ENCODE peak calls at places on chromosome 20, in four cellular contexts. V is epithelial cell of esophagus, H is heart right ventricle, A is fibroblast of the aortic adventitia. O is an unnamed sample.

GRCh38 chr20:51104960-51105460 is 82.1 kb upstream of the KCNG1 start:
- DNase-seq in H (no peak), V (no peak), A (no peak), O (no peak)

GRCh38 chr20:24064092-24064491 is 75.5 kb upstream of the GGTLC1 start:
- DNase-seq in H (no peak), V (no peak), A (no peak), O (no peak)

GRCh38 chr20:2754426-2754825 is 46.0 kb downstream of the CPXM1 start:
- DNase-seq in V (no peak), A (no peak), H (no peak), O (no peak)

GRCh38 chr20:56359212-56360132 is 698 bp downstream of the FAM210B start:
- DNase-seq in V (peak), A (peak), H (peak), O (peak)

GRCh38 chr20:20837574-20838021 is 125.2 kb upstream of the RALGAPA2 start:
- DNase-seq in V (peak), H (peak), A (peak), O (peak)

GRCh38 chr20:10578607-10579006 is 95.2 kb downstream of the JAG1 start:
- DNase-seq in A (peak), H (no peak), V (peak), O (peak)

GRCh38 chr20:32224463-32224862 is 16.8 kb downstream of the POFUT1 start:
- DNase-seq in H (no peak), V (no peak), A (no peak), O (no peak)

GRCh38 chr20:1741309-1742048 is 83.9 kb upstream of the SIRPG start:
- DNase-seq in A (no peak), H (no peak), V (peak), O (no peak)

GRCh38 chr20:52076164-52076563 is 115.4 kb downstream of the ZFP64 start:
- DNase-seq in A (peak), H (no peak), V (no peak), O (peak)

GRCh38 chr20:4555188-4555893 is 166.4 kb upstream of the PRND start:
- DNase-seq in H (no peak), A (peak), V (peak), O (peak)

GRCh38 chr20:55103188-55103587 is 627.8 kb downstream of the DOK5 start:
- DNase-seq in A (no peak), H (no peak), V (no peak), O (no peak)

GRCh38 chr20:20207291-20207690 is 155.0 kb downstream of the CFAP61 start:
- DNase-seq in A (no peak), V (no peak), H (no peak), O (no peak)

GRCh38 chr20:3470627-3471396 is at the start of gene ATRN:
- DNase-seq in V (peak), A (peak), H (peak), O (peak)

GRCh38 chr20:32626859-32627636 is 41.9 kb upstream of the NOL4L start:
- DNase-seq in V (no peak), A (no peak), H (no peak), O (no peak)

GRCh38 chr20:32980131-32980941 is 23.9 kb downstream of the SUN5 start:
- DNase-seq in H (no peak), A (no peak), V (no peak), O (no peak)

GRCh38 chr20:1503564-1504227 is 12.5 kb upstream of the SIRPB2 start:
- DNase-seq in H (peak), V (peak), A (peak), O (peak)

GRCh38 chr20:8518878-8519277 is 386.8 kb downstream of the PLCB1 start:
- DNase-seq in V (no peak), H (no peak), A (no peak), O (no peak)

GRCh38 chr20:846894-847278 is 13.4 kb downstream of the FAM110A start:
- DNase-seq in H (peak), V (no peak), A (no peak), O (no peak)

GRCh38 chr20:17616480-17617211 is 46.8 kb downstream of the DSTN start:
- DNase-seq in V (no peak), A (no peak), H (no peak), O (no peak)

GRCh38 chr20:32982617-32983458 is 21.4 kb downstream of the SUN5 start:
- DNase-seq in V (no peak), A (no peak), H (peak), O (no peak)

GRCh38 chr20:31816221-31816620 is 2.9 kb upstream of the MYLK2 start:
- DNase-seq in H (no peak), A (no peak), V (no peak), O (no peak)

GRCh38 chr20:36147707-36148106 is 6.8 kb upstream of the EPB41L1 start:
- DNase-seq in H (no peak), A (peak), V (no peak), O (peak)

GRCh38 chr20:600736-601135 is 9.4 kb downstream of the TCF15 start:
- DNase-seq in H (no peak), V (no peak), A (no peak), O (no peak)

GRCh38 chr20:2865630-2866029 is 7.7 kb upstream of the PTPRA start:
- DNase-seq in A (no peak), V (no peak), H (no peak), O (no peak)

GRCh38 chr20:48288930-48289507 is 503.7 kb upstream of the SULF2 start:
- DNase-seq in V (peak), A (no peak), H (no peak), O (no peak)

GRCh38 chr20:38057351-38057972 is 23.9 kb downstream of the RPRD1B start:
- DNase-seq in A (peak), V (peak), H (peak), O (peak)

GRCh38 chr20:29689411-29690225 is 1567.8 kb upstream of the DEFB115 start:
- DNase-seq in A (no peak), V (no peak), H (peak), O (no peak)

GRCh38 chr20:55132523-55132922 is 657.1 kb downstream of the DOK5 start:
- DNase-seq in V (no peak), A (no peak), H (no peak), O (no peak)

GRCh38 chr20:38130687-38131587 is 34.1 kb downstream of the TGM2 start:
- DNase-seq in V (no peak), H (no peak), A (no peak), O (no peak)

GRCh38 chr20:19973920-19974620 is 43.1 kb upstream of the NAA20 start:
- DNase-seq in H (peak), V (peak), A (peak), O (peak)

GRCh38 chr20:11267762-11268335 is 594.0 kb upstream of the JAG1 start:
- DNase-seq in H (no peak), V (no peak), A (no peak), O (no peak)

GRCh38 chr20:16930656-16931055 is 182.5 kb downstream of the OTOR start:
- DNase-seq in H (no peak), A (no peak), V (no peak), O (no peak)

GRCh38 chr20:16240355-16240754 is 332.9 kb downstream of the KIF16B start:
- DNase-seq in H (no peak), A (no peak), V (no peak), O (no peak)

GRCh38 chr20:11274137-11274536 is 600.3 kb upstream of the JAG1 start:
- DNase-seq in H (no peak), V (peak), A (peak), O (peak)

GRCh38 chr20:64078934-64079272 is 415 bp downstream of the RGS19 start:
- DNase-seq in H (no peak), A (no peak), V (no peak), O (no peak)

GRCh38 chr20:10523438-10523837 is 88.3 kb downstream of the SLX4IP start:
- DNase-seq in A (no peak), V (peak), H (no peak), O (no peak)

GRCh38 chr20:3203315-3204123 is 963 bp downstream of the DDRGK1 start:
- DNase-seq in H (no peak), V (peak), A (peak), O (peak)

GRCh38 chr20:46670228-46670584 is 18.9 kb upstream of the SLC13A3 start:
- DNase-seq in V (no peak), H (no peak), A (no peak), O (no peak)

GRCh38 chr20:58116505-58116904 is 111.9 kb downstream of the ANKRD60 start:
- DNase-seq in A (no peak), V (no peak), H (no peak), O (no peak)
- TF ChIP-seq CTCF in A (no peak), V (no peak), H (no peak), O (no peak)

DNA sequence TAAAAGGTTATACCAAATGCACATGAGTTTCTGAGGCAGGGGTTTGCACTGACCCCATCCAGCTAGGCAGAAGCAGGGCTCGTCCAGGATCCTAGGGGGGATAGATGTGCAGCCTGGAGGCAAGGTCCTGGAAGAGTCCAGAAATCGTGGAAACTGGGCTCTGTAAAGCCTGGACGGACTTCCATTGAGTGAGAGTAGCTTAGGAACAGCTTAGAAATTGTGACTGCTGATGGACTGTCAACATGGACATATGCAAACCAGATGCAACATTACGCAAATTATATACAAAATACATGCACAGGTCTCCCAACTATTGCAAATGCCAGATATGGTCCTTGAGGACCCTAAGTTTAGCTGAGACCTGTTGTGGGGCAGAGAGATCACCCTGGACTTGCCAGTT is 4.7 kb upstream of the EMILIN3 start:
- DNase-seq in H (no peak), A (no peak), V (no peak), O (no peak)
- H3K4me3 ChIP-seq in H (no peak), A (no peak), V (no peak), O (no peak)

GRCh38 chr20:49515588-49515987 is 33.1 kb upstream of the KCNB1 start:
- DNase-seq in A (no peak), H (no peak), V (no peak), O (no peak)

GRCh38 chr20:49518576-49518975 is 36.1 kb upstream of the KCNB1 start:
- DNase-seq in H (no peak), A (peak), V (no peak), O (no peak)

GRCh38 chr20:49516916-49517315 is 34.4 kb upstream of the KCNB1 start:
- DNase-seq in H (no peak), V (no peak), A (no peak), O (no peak)

GRCh38 chr20:49519212-49519712 is 36.8 kb upstream of the KCNB1 start:
- DNase-seq in H (no peak), A (peak), V (no peak), O (no peak)

DNA sequence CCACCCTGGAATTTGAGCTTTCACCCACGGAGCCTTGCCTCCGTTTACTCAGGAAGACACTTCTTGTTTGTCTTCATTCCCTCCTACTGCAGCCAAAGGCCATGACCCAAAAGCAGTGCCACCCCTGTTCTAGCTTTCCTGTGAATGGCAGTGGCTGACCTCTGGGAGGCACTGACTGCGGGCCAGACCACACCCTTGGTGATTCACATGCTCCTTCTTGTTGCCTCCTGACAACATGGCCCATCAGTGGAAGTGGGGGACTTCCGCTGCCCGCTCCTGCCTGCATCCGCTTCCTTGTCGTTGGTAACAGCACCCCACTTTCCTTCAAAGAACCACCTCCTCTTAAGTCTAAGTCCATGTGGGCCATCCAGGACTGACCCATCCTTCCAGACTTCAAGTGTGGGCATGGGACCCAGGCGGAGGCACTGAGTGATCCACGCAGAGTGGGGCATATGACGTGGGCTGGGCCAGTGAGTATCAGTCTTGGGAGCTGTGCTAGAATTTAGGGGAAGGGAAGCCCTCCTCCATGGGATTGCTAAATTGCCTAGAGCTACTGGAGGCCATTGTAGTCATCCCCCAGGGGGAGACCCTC is 35.1 kb upstream of the KCNB1 start:
- DNase-seq in H (no peak), A (peak), V (peak), O (no peak)
- TF ChIP-seq CTCF in H (no peak), A (no peak), V (no peak), O (no peak)

DNA sequence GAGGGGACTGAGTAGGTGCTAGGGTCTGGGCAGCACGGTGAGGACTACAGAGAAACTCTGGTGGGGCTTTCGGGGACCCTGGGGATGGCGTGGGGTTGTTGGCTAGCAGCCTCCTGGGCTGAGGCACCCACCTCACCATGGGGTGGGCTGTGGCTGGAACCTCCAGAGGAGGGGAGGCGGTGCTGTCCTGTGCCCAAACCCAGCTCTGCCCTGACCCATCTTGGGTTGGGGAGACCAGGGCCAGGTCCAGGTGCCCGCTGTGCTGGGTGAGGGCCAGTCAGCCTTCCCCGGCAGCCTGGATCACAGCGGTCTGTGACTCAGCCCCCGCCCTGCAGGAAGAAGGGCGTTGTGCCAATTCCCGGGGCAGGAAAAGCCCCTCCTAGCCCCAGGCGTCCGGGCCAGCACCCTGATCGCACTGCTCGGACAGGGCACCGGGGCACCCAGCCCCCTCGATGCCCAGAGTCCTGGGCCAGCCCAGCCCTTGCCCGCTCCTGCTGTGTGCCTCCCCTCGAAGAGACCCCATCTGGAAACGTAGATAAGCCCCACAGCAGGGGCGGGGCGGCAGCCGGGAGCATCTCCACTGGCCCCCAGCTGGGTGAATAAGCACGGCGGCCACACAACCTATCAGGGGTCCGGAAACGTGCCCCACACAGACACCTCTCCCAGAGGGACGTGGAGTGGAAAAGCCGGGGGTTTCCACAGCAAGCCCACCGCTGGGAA is 10.0 kb downstream of the LAMA5 start:
- DNase-seq in H (peak), A (peak), V (peak), O (peak)
- H3K4me3 ChIP-seq in H (peak), A (peak), V (no peak), O (no peak)

GRCh38 chr20:60236613-60237012 is 278.4 kb downstream of the CDH26 start:
- DNase-seq in A (no peak), V (no peak), H (no peak), O (no peak)
- TF ChIP-seq CTCF in A (no peak), V (no peak), H (no peak), O (no peak)

DNA sequence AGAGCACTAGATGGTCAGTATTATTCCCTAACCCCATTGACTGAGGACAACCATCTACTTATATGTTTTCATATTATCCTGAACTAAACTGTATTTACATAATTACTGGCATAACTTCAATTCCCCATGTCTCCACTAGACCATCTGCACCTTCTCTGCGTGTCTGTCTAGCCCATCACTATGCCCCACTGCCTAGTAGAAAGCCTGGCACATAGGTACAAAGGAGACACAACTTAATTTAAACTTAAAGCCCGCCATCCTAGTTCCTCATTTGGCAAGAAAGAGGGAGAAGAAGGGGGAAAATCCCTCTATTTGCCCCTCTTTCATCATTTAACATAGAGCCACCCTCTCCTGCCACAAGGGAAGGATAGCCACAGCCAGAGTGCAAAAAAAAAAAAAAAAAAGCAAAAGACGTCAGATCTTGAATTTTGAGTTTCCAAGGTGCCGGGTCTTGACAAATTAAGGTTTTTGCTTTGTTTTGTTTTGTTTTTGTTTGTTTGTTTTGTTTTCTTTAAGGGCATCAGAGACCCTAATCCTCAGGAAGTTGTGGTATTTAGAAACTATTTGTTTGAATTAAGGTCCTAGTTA is 1.8 kb downstream of the PKIG start:
- DNase-seq in A (no peak), H (no peak), V (no peak), O (no peak)
- H3K4me3 ChIP-seq in A (peak), H (peak), V (no peak), O (no peak)

GRCh38 chr20:40961686-40962640 is 66.7 kb upstream of the TOP1 start:
- DNase-seq in H (no peak), A (peak), V (no peak), O (peak)
- TF ChIP-seq CTCF in H (no peak), A (no peak), V (no peak), O (no peak)

GRCh38 chr20:34559311-34560140 is 1.0 kb downstream of the MAP1LC3A start:
- DNase-seq in H (peak), A (no peak), V (no peak), O (no peak)

GRCh38 chr20:34560141-34560523 is 1.6 kb downstream of the MAP1LC3A start:
- DNase-seq in H (no peak), A (no peak), V (no peak), O (no peak)

GRCh38 chr20:34558320-34559202 is at the start of gene MAP1LC3A:
- DNase-seq in V (peak), H (peak), A (peak), O (peak)

GRCh38 chr20:34560614-34561013 is 2.1 kb downstream of the MAP1LC3A start:
- DNase-seq in A (no peak), H (no peak), V (no peak), O (no peak)

GRCh38 chr20:34557936-34558319 is 590 bp upstream of the MAP1LC3A start:
- DNase-seq in V (no peak), H (no peak), A (no peak), O (peak)
- H3K4me3 ChIP-seq in V (peak), H (peak), A (peak), O (peak)

O was measured in astrocyte of the spinal cord.